ENCODE peak calls at places on chromosome 14, in five cellular contexts. A is fibroblast of pulmonary artery, T is mammary epithelial cell, E is testis, Q is endothelial cell of umbilical vein. O is an unnamed sample.

GRCh38 chr14:101665478-101666078 is 95.9 kb upstream of the PPP2R5C start:
- DNase-seq in T (peak), Q (peak), E (peak), A (peak), O (peak)

GRCh38 chr14:64726585-64726890 is 22.3 kb downstream of the PLEKHG3 start:
- DNase-seq in T (peak), E (no peak), Q (no peak), A (no peak), O (peak)

GRCh38 chr14:58738876-58739275 is 101.1 kb downstream of the DACT1 start:
- DNase-seq in E (no peak), A (no peak), Q (no peak), T (no peak), O (no peak)

GRCh38 chr14:73746540-73747385 is 32.6 kb upstream of the PNMA1 start:
- DNase-seq in E (no peak), A (no peak), Q (no peak), T (no peak), O (no peak)

GRCh38 chr14:101230851-101231550 is 327.5 kb upstream of the RTL1 start:
- DNase-seq in Q (no peak), T (no peak), A (no peak), E (no peak), O (no peak)

GRCh38 chr14:102777711-102778615 is 714 bp downstream of the TRAF3 start:
- DNase-seq in E (no peak), T (peak), Q (no peak), A (peak), O (peak)

GRCh38 chr14:95523051-95523817 is 6.8 kb upstream of the SYNE3 start:
- DNase-seq in E (no peak), T (no peak), A (peak), Q (no peak), O (no peak)

GRCh38 chr14:53149656-53150319 is 3.3 kb downstream of the DDHD1 start:
- DNase-seq in E (no peak), T (no peak), Q (no peak), A (no peak), O (no peak)

GRCh38 chr14:93984987-93985410 is 8.6 kb upstream of the ASB2 start:
- DNase-seq in Q (no peak), T (peak), E (peak), A (peak), O (peak)

GRCh38 chr14:69726761-69727511 is 40.0 kb upstream of the SRSF5 start:
- DNase-seq in T (peak), E (peak), A (peak), Q (peak), O (peak)

GRCh38 chr14:69664865-69665526 is 53.6 kb downstream of the SUSD6 start:
- DNase-seq in A (no peak), E (no peak), Q (no peak), T (no peak), O (no peak)

GRCh38 chr14:100440207-100440631 is 117.1 kb downstream of the SLC25A47 start:
- DNase-seq in T (peak), Q (peak), A (peak), E (peak), O (peak)

GRCh38 chr14:56333361-56334279 is 215.4 kb downstream of the PELI2 start:
- DNase-seq in A (peak), T (peak), Q (peak), E (no peak), O (peak)

GRCh38 chr14:32383337-32384009 is 54.4 kb downstream of the AKAP6 start:
- DNase-seq in A (no peak), E (no peak), T (no peak), Q (no peak), O (peak)

GRCh38 chr14:103549361-103550311 is 12.8 kb downstream of the BAG5 start:
- DNase-seq in A (no peak), Q (no peak), E (peak), T (no peak), O (no peak)

GRCh38 chr14:47526591-47527244 is 148.7 kb downstream of the MDGA2 start:
- DNase-seq in T (no peak), Q (no peak), A (no peak), E (no peak), O (no peak)

GRCh38 chr14:24408764-24409163 is 10.0 kb downstream of the NYNRIN start:
- DNase-seq in T (no peak), A (no peak), Q (no peak), E (no peak), O (no peak)

GRCh38 chr14:48323655-48324054 is 648.2 kb upstream of the MDGA2 start:
- DNase-seq in Q (no peak), T (peak), A (peak), E (no peak), O (peak)

GRCh38 chr14:41925409-41925808 is 318.7 kb downstream of the LRFN5 start:
- DNase-seq in Q (no peak), A (peak), E (peak), T (no peak), O (peak)

GRCh38 chr14:24911324-24912095 is 138.4 kb downstream of the STXBP6 start:
- DNase-seq in E (peak), T (peak), Q (no peak), A (peak), O (peak)

GRCh38 chr14:104708606-104709268 is 15.3 kb upstream of the ADSS1 start:
- DNase-seq in E (peak), T (no peak), Q (peak), A (peak), O (peak)

GRCh38 chr14:103348154-103348553 is 14.1 kb downstream of the EIF5 start:
- DNase-seq in Q (no peak), E (no peak), A (no peak), T (no peak), O (no peak)

GRCh38 chr14:71739273-71739990 is 192.8 kb upstream of the RGS6 start:
- DNase-seq in E (no peak), A (peak), T (peak), Q (peak), O (peak)

DNA sequence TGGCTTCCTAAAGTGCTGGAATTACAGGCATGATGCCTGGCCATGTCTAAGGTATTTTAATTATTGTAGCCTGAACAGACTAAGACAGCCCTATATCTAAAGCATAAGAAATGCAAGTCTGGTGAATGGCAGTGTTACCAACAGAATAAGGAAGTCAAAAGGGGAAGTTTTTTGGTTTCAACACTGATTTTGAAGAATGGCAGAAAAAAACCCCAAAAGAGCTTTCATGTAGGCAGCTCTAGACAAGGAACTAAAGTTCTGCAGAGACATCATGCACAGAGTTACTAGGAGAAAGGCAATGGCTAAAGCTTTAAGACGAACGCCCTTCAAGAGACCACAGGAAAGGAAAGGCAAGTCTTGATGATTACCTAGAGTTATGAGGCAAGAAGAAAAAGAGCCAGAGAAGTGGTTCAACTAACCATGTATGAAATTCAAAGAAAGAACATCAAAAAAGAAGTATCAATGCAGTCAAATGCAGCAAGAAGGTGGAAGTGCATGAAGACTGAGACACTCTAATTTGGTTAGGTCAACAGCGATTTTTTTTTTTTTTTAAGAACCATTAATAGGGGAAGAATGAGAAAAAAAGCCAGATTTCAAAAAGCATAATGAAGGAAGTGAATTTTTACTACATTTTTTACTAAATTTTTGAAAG is 50.8 kb downstream of the RPS6KA5 start:
- DNase-seq in A (no peak), Q (no peak), T (no peak), E (no peak), O (no peak)
- TF ChIP-seq CTCF in A (no peak), Q (no peak), T (no peak), E (no peak), O (no peak)

GRCh38 chr14:68165274-68165843 is 345.8 kb downstream of the RAD51B start:
- DNase-seq in Q (no peak), A (no peak), E (no peak), T (no peak), O (no peak)
- H3K4me3 ChIP-seq in Q (no peak), A (no peak), E (no peak), T (no peak), O (no peak)

DNA sequence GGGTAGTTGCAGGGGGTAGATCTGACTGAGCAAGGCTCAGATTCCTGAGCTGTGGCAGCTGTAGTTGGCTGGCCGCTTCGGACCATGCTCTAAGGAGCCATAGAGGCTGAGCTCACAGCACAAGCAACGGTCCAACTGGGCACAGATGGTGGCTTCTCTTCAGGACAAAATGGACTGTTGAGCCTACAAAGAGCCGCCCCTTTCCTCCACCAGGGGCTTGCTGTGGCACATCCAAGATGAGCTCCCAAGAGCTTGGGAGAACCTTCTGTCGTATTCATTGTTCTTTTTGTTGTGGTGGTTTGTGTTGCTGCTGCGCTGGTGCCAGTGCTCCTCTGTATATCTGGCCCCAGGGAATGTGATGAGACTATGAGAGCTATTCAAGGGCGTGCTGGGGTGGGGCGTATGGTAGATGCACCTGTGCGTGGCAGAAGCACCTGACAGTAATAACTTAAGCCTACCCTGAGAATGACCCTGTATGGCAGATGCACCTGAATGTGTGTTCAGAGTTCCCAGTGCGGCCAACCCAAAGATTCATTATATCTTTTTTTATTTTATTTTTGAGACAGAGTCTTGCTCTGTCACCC is 17.8 kb upstream of the LGALS3 start:
- DNase-seq in A (no peak), T (no peak), Q (no peak), E (no peak), O (no peak)
- TF ChIP-seq CTCF in A (no peak), T (no peak), Q (no peak), E (no peak), O (no peak)

GRCh38 chr14:84252706-84253105 is 1277.2 kb upstream of the FLRT2 start:
- DNase-seq in T (no peak), A (no peak), E (no peak), Q (peak), O (no peak)

GRCh38 chr14:84250863-84251262 is 1279.1 kb upstream of the FLRT2 start:
- DNase-seq in Q (peak), E (no peak), A (peak), T (no peak), O (no peak)

GRCh38 chr14:84254205-84254788 is 1275.6 kb upstream of the FLRT2 start:
- DNase-seq in Q (peak), E (peak), T (no peak), A (peak), O (no peak)
- H3K4me3 ChIP-seq in Q (no peak), E (no peak), T (no peak), A (no peak), O (no peak)

DNA sequence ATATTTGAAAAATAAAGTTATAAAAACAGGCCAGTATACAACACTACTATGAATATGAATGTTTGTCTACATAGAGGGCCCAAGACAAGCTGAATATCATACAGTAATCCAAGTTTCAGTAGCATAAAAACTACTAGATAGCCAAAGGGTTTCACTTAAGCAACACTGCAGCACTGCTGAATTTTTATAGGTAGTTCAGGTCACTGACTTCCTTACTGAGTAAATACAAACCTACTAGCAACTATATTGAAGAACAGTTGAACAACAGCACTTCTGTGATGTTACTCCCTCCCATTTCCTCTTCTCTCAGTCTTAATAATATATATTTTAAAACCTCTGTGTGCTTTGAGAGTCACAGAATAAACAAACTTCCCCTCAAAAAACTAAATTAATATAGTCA is 42.7 kb downstream of the GTF2A1 start:
- DNase-seq in T (no peak), E (no peak), A (no peak), Q (peak), O (no peak)
- TF ChIP-seq CTCF in T (no peak), E (no peak), A (no peak), Q (no peak), O (no peak)

GRCh38 chr14:85380891-85381290 is 149.1 kb upstream of the FLRT2 start:
- DNase-seq in T (no peak), A (no peak), Q (peak), E (no peak), O (no peak)
- H3K4me3 ChIP-seq in T (no peak), A (no peak), Q (no peak), E (no peak), O (no peak)

GRCh38 chr14:54642950-54643695 is 76.2 kb downstream of the SAMD4A start:
- DNase-seq in A (peak), E (no peak), Q (no peak), T (no peak), O (peak)
- TF ChIP-seq CTCF in A (peak), E (no peak), Q (no peak), T (no peak), O (peak)

O was measured in epithelial cell of esophagus.